ENCODE peak calls at places on chromosomes 13 and 19, in six cellular contexts. A is esophagus squamous epithelium, N is PC-3, I is tibial artery, Z is ovary, P is DND-41. B is an unnamed sample.

GRCh38 chr13:95256086-95256485 is 45.2 kb downstream of the ABCC4 start:
- DNase-seq in A (no peak), N (peak), I (no peak), Z (no peak), P (no peak), B (no peak)

GRCh38 chr13:100881291-100881864 is 206.8 kb upstream of the TMTC4 start:
- DNase-seq in A (no peak), N (no peak), I (no peak), Z (no peak), P (no peak), B (no peak)

GRCh38 chr19:16069813-16070365 is 6.4 kb upstream of the TPM4 start:
- DNase-seq in A (no peak), N (peak), I (no peak), Z (no peak), P (no peak), B (no peak)

GRCh38 chr13:66994097-66994496 is 236.0 kb downstream of the PCDH9 start:
- DNase-seq in A (no peak), N (no peak), I (peak), Z (peak), P (peak), B (peak)

GRCh38 chr13:76609643-76610042 is 276.6 kb downstream of the KCTD12 start:
- DNase-seq in A (no peak), N (no peak), I (no peak), Z (no peak), P (no peak), B (no peak)

GRCh38 chr19:14542721-14543328 is 13.4 kb downstream of the TECR start:
- DNase-seq in A (no peak), N (no peak), I (no peak), Z (no peak), P (no peak), B (no peak)

GRCh38 chr19:12163841-12164240 is 945 bp downstream of the ZNF136 start:
- DNase-seq in A (no peak), N (peak), I (no peak), Z (no peak), P (no peak), B (no peak)

GRCh38 chr19:30135358-30135757 is 193.3 kb downstream of the URI1 start:
- DNase-seq in A (no peak), N (no peak), I (no peak), Z (no peak), P (no peak), B (no peak)

GRCh38 chr13:43495732-43496131 is 291.0 kb downstream of the ENOX1 start:
- DNase-seq in A (no peak), N (no peak), I (no peak), Z (no peak), P (no peak), B (no peak)

GRCh38 chr13:45198924-45199323 is 1.9 kb downstream of the KCTD4 start:
- DNase-seq in A (no peak), N (no peak), I (no peak), Z (no peak), P (no peak), B (no peak)

GRCh38 chr19:9622531-9622930 is 1.5 kb upstream of the ZNF561 start:
- DNase-seq in A (no peak), N (no peak), I (no peak), Z (no peak), P (no peak), B (no peak)

GRCh38 chr19:4390862-4391693 is 9.3 kb downstream of the SH3GL1 start:
- DNase-seq in A (no peak), N (no peak), I (no peak), Z (no peak), P (no peak), B (peak)

GRCh38 chr13:40583738-40584137 is 82.7 kb downstream of the FOXO1 start:
- DNase-seq in A (no peak), N (no peak), I (no peak), Z (no peak), P (no peak), B (no peak)

GRCh38 chr13:107466326-107466725 is 749.0 kb downstream of the LIG4 start:
- DNase-seq in A (no peak), N (peak), I (no peak), Z (no peak), P (no peak), B (no peak)

GRCh38 chr19:9869008-9869617 is 34.0 kb downstream of the PIN1 start:
- DNase-seq in A (no peak), N (no peak), I (no peak), Z (no peak), P (no peak), B (no peak)

GRCh38 chr13:73173160-73173905 is 114.5 kb downstream of the KLF5 start:
- DNase-seq in A (no peak), N (peak), I (no peak), Z (no peak), P (no peak), B (no peak)

GRCh38 chr19:41449079-41449864 is 6.3 kb downstream of the ERICH4 start:
- DNase-seq in A (no peak), N (peak), I (peak), Z (peak), P (peak), B (peak)

GRCh38 chr19:15129856-15130580 is 22.8 kb downstream of the SYDE1 start:
- DNase-seq in A (no peak), N (peak), I (no peak), Z (no peak), P (peak), B (no peak)

GRCh38 chr13:90039516-90039915 is 1308.0 kb upstream of the MIR17HG start:
- DNase-seq in A (no peak), N (no peak), I (no peak), Z (no peak), P (no peak), B (no peak)

GRCh38 chr13:112569771-112570288 is 18.1 kb downstream of the TUBGCP3 start:
- DNase-seq in A (no peak), N (no peak), I (no peak), Z (no peak), P (no peak), B (no peak)

GRCh38 chr19:36093146-36093662 is 17.7 kb upstream of the OVOL3 start:
- DNase-seq in A (no peak), N (no peak), I (no peak), Z (no peak), P (no peak), B (no peak)

GRCh38 chr13:107835339-107836018 is 379.9 kb downstream of the LIG4 start:
- DNase-seq in A (no peak), N (peak), I (no peak), Z (no peak), P (no peak), B (no peak)

GRCh38 chr13:31224174-31224669 is 24.4 kb downstream of the B3GLCT start:
- DNase-seq in A (no peak), N (no peak), I (no peak), Z (no peak), P (no peak), B (no peak)

GRCh38 chr13:51044023-51044665 is 66.9 kb downstream of the C13orf42 start:
- DNase-seq in A (no peak), N (no peak), I (no peak), Z (no peak), P (no peak), B (no peak)

GRCh38 chr19:3296034-3296433 is 70.3 kb upstream of the NFIC start:
- DNase-seq in A (no peak), N (no peak), I (no peak), Z (no peak), P (no peak), B (no peak)

GRCh38 chr13:112733112-112733511 is 43.3 kb downstream of the ATP11A start:
- DNase-seq in A (no peak), N (no peak), I (no peak), Z (no peak), P (no peak), B (no peak)

GRCh38 chr19:18725755-18726416 is 42.4 kb downstream of the CRTC1 start:
- DNase-seq in A (no peak), N (no peak), I (no peak), Z (peak), P (no peak), B (no peak)

GRCh38 chr13:40148103-40148502 is 492.6 kb downstream of the COG6 start:
- DNase-seq in A (no peak), N (no peak), I (no peak), Z (no peak), P (no peak), B (no peak)

GRCh38 chr13:71632721-71633120 is 234.3 kb downstream of the DACH1 start:
- DNase-seq in A (no peak), N (no peak), I (no peak), Z (no peak), P (no peak), B (no peak)

GRCh38 chr13:34512811-34513210 is 429.3 kb upstream of the NBEA start:
- DNase-seq in A (no peak), N (no peak), I (no peak), Z (no peak), P (no peak), B (no peak)

GRCh38 chr13:113864303-113864890 is 521 bp upstream of the GAS6 start:
- DNase-seq in A (no peak), N (no peak), I (no peak), Z (no peak), P (no peak), B (no peak)

GRCh38 chr13:113861433-113862030 is 2.3 kb downstream of the GAS6 start:
- DNase-seq in A (no peak), N (no peak), I (no peak), Z (no peak), P (no peak), B (no peak)

GRCh38 chr13:113862191-113862765 is 1.6 kb downstream of the GAS6 start:
- DNase-seq in A (no peak), N (no peak), I (no peak), Z (no peak), P (no peak), B (no peak)

GRCh38 chr13:113863511-113864302 is at the start of gene GAS6:
- DNase-seq in A (no peak), N (peak), I (no peak), Z (peak), P (no peak), B (peak)

DNA sequence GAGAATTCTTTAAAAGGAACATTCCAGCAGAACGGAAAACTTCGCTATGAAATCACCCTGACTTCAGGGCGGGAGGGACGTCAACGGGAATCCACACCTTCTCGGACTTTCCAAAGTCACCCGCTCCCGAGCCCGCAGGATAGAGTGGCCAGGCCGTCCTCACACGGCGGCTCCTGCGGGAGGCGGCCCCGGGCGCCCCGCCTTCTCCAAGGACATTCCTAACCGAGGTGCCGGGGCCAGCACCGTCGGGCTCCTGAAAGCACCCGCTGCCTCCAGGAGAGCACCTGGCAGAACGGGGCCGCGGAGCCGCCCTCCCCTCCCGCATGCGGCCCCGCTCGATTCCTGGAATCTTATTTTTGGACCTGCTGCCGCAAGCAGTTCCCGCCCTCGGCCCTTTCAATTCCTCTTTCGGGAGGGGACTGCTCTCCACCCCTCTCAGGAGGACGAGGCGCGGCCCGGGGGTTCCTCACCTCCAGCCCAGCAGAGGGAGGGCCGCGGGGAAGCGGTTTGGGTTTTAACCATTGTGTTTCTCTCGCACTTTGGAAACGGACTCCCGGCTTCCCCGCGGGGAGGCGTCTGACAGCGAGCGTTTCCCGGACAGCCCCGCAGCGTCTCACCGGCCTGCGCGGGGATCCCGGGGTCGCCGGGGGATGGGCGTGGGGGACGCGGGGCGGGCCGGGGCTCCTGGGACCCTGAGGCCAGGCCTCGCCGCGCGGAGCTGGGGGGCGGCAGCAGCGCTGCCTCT is 938 bp downstream of the GAS6 start:
- DNase-seq in A (no peak), N (no peak), I (no peak), Z (peak), P (no peak), B (peak)
- H3K27ac ChIP-seq in A (peak), N (no peak), I (peak), Z (peak), P (no peak), B (peak)

GRCh38 chr13:110068176-110068473 is 238.8 kb downstream of the COL4A1 start:
- DNase-seq in A (no peak), N (no peak), I (no peak), Z (no peak), P (no peak), B (no peak)
- H3K27ac ChIP-seq in A (no peak), N (no peak), I (no peak), Z (no peak), P (no peak), B (no peak)

DNA sequence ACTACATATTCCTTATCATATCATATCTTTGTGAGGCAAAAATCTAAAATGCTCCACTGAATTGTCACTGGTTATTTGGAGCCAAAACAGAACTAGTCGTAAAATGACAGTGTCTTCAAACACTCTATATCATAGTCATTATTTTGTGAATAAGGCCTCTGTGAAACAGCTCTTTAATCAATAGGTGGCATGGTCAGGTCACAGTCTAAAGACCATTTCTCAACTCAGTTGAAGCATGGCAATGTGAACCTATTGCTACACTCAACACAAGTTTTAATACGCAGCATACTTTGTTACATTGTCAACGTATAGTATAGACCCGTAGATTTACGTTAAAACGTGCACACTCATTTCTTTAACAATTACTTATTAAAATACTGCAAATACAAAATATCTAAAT is 131.3 kb upstream of the PCDH20 start:
- DNase-seq in A (no peak), N (no peak), I (no peak), Z (no peak), P (no peak), B (no peak)
- H3K27ac ChIP-seq in A (no peak), N (no peak), I (no peak), Z (no peak), P (no peak), B (no peak)

GRCh38 chr19:2290441-2291184 is 8.6 kb upstream of the PEAK3 start:
- DNase-seq in A (no peak), N (no peak), I (no peak), Z (no peak), P (no peak), B (no peak)
- H3K27ac ChIP-seq in A (no peak), N (no peak), I (no peak), Z (no peak), P (no peak), B (no peak)

GRCh38 chr13:91346062-91346461 is 1.4 kb upstream of the MIR17HG start:
- DNase-seq in A (no peak), N (no peak), I (no peak), Z (no peak), P (no peak), B (no peak)

GRCh38 chr13:91348906-91349435 is 1.5 kb downstream of the MIR17HG start:
- DNase-seq in A (peak), N (peak), I (peak), Z (peak), P (peak), B (peak)

GRCh38 chr13:91347996-91348905 is 764 bp downstream of the MIR17HG start:
- DNase-seq in A (no peak), N (no peak), I (no peak), Z (peak), P (peak), B (peak)

GRCh38 chr13:91347212-91347995 is at the start of gene MIR17HG:
- DNase-seq in A (peak), N (peak), I (peak), Z (peak), P (peak), B (peak)

GRCh38 chr13:91346848-91347211 is 657 bp upstream of the MIR17HG start:
- DNase-seq in A (no peak), N (peak), I (no peak), Z (peak), P (peak), B (no peak)
- H3K27ac ChIP-seq in A (peak), N (no peak), I (peak), Z (peak), P (peak), B (no peak)

GRCh38 chr13:110346661-110347067 is 39.6 kb downstream of the COL4A2 start:
- DNase-seq in A (no peak), N (peak), I (no peak), Z (no peak), P (no peak), B (no peak)
- H3K27ac ChIP-seq in A (peak), N (peak), I (peak), Z (no peak), P (no peak), B (no peak)

DNA sequence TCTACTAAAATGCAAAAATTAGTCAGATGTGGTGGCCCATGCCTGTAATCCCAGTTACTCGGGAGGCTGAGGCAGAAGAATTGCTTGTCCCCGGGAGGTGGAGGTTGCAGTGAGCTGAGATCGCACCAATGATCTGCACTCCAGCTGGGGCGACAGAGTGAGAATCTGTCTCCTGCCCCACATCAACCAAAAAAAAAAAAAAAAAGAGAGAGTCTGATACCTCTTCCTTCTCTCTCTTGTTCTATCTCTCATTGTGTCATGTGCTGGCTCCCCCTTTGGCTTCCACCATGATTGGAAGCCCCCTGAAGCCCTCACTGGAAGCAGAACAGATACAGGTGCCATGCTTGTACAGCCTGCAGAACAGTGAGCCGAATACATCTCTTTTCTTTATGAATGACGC is 20.4 kb downstream of the CLEC11A start:
- DNase-seq in A (no peak), N (no peak), I (no peak), Z (no peak), P (no peak), B (no peak)
- H3K27ac ChIP-seq in A (no peak), N (no peak), I (no peak), Z (no peak), P (no peak), B (no peak)

GRCh38 chr13:94233401-94233800 is 246.1 kb downstream of the DCT start:
- DNase-seq in A (no peak), N (peak), I (peak), Z (no peak), P (no peak), B (peak)
- H3K27ac ChIP-seq in A (no peak), N (peak), I (no peak), Z (no peak), P (no peak), B (no peak)

DNA sequence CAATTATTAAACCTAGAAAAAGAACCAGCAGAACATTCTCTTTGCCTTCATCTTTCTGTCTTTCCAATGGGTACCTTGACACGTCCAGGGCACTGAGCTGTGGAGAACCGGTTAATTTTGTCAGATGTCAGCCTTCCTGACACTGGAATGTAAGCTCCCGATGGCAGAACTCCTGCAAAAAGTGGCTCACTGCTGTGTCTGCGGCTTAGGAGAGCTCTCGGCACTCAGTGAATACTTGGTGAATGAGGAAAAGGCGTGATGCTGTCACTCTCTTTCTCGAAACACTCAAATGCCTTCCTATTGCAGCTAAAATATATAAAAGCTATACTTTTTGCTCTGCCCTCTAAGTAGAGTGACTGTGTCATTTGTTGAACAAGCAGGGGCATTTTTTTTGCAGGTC is 17.6 kb downstream of the CEBPA start:
- DNase-seq in A (no peak), N (no peak), I (no peak), Z (no peak), P (no peak), B (no peak)
- H3K27ac ChIP-seq in A (no peak), N (no peak), I (no peak), Z (no peak), P (no peak), B (no peak)